ENCODE peak calls at places on chromosomes 13 and 19, in five cellular contexts. G, C, K, J and F are unnamed samples.

GRCh38 chr13:114112826-114113322 is 19.5 kb downstream of the RASA3 start:
- DNase-seq in G (no peak), C (peak), J (no peak), K (no peak), F (no peak)

GRCh38 chr13:21234537-21234936 is 58.1 kb downstream of the MRPL57 start:
- DNase-seq in G (no peak), K (no peak), C (no peak), J (peak), F (peak)

GRCh38 chr13:30881191-30881651 is 24.9 kb upstream of the MEDAG start:
- DNase-seq in C (no peak), G (peak), J (no peak), K (no peak), F (no peak)

GRCh38 chr13:99614465-99614885 is 113.2 kb downstream of the TM9SF2 start:
- DNase-seq in J (no peak), G (no peak), K (no peak), C (no peak), F (no peak)

GRCh38 chr19:6832412-6832811 is 55.0 kb upstream of the ADGRE1 start:
- DNase-seq in K (no peak), J (no peak), C (no peak), G (no peak), F (no peak)

GRCh38 chr19:40507892-40508291 is 41.1 kb downstream of the SPTBN4 start:
- DNase-seq in G (no peak), K (no peak), C (no peak), J (no peak), F (no peak)

GRCh38 chr19:47274891-47275865 is 493 bp downstream of the INAFM1 start:
- DNase-seq in K (no peak), C (no peak), G (peak), J (no peak), F (no peak)

GRCh38 chr19:18954094-18954493 is 13.1 kb upstream of the HOMER3 start:
- DNase-seq in K (no peak), G (no peak), C (no peak), J (no peak), F (no peak)

GRCh38 chr13:112693831-112694497 is 4.1 kb downstream of the ATP11A start:
- DNase-seq in C (no peak), J (no peak), K (no peak), G (no peak), F (no peak)

GRCh38 chr13:43266953-43267615 is 243.7 kb downstream of the DNAJC15 start:
- DNase-seq in G (no peak), C (no peak), J (no peak), K (no peak), F (peak)